ENCODE peak calls at places on chromosomes 13 and 19, in four cellular contexts. One of them, this sample, is unnamed.

GRCh38 chr19:31118292-31118925 is 230.8 kb downstream of the TSHZ3 start:
- DNase-seq in NCI-H2081: no peak
- DNase-seq in nephron progenitor cell: no peak
- DNase-seq in AG09309: no peak
- DNase-seq in this sample: no peak

GRCh38 chr13:80054806-80055205 is 286.1 kb downstream of the SPRY2 start:
- DNase-seq in NCI-H2081: no peak
- DNase-seq in nephron progenitor cell: no peak
- DNase-seq in AG09309: no peak
- DNase-seq in this sample: no peak

GRCh38 chr13:101415358-101416174 is 742 bp downstream of the NALCN start:
- DNase-seq in NCI-H2081: peak; percentile 28
- DNase-seq in nephron progenitor cell: peak; percentile 10
- DNase-seq in AG09309: no peak
- DNase-seq in this sample: no peak

GRCh38 chr13:24299488-24300114 is 9.8 kb upstream of the C1QTNF9 start:
- DNase-seq in NCI-H2081: no peak
- DNase-seq in nephron progenitor cell: no peak
- DNase-seq in AG09309: no peak
- DNase-seq in this sample: no peak

GRCh38 chr19:1469936-1470863 is 8.8 kb downstream of the C19orf25 start:
- DNase-seq in NCI-H2081: peak; percentile 87
- DNase-seq in nephron progenitor cell: peak; percentile 76
- DNase-seq in AG09309: no peak
- DNase-seq in this sample: no peak

GRCh38 chr13:34738251-34739170 is 203.6 kb upstream of the NBEA start:
- DNase-seq in NCI-H2081: peak; percentile 10
- DNase-seq in nephron progenitor cell: no peak
- DNase-seq in AG09309: no peak
- DNase-seq in this sample: no peak

GRCh38 chr13:50400035-50400726 is 384.9 kb downstream of the KCNRG start:
- DNase-seq in NCI-H2081: no peak
- DNase-seq in nephron progenitor cell: no peak
- DNase-seq in AG09309: no peak
- DNase-seq in this sample: no peak

GRCh38 chr19:18651300-18651699 is 14.5 kb downstream of the KLHL26 start:
- DNase-seq in NCI-H2081: no peak
- DNase-seq in nephron progenitor cell: no peak
- DNase-seq in AG09309: no peak
- DNase-seq in this sample: no peak

GRCh38 chr19:40213251-40213793 is 4.9 kb downstream of the TTC9B start:
- DNase-seq in NCI-H2081: no peak
- DNase-seq in nephron progenitor cell: no peak
- DNase-seq in AG09309: no peak
- DNase-seq in this sample: no peak

GRCh38 chr13:34070006-34070405 is 252.1 kb downstream of the RFC3 start:
- DNase-seq in NCI-H2081: no peak
- DNase-seq in nephron progenitor cell: no peak
- DNase-seq in AG09309: no peak
- DNase-seq in this sample: no peak

GRCh38 chr13:113077566-113077952 is 28.0 kb upstream of the F7 start:
- DNase-seq in NCI-H2081: no peak
- DNase-seq in nephron progenitor cell: no peak
- DNase-seq in AG09309: no peak
- DNase-seq in this sample: no peak

GRCh38 chr13:32587774-32588165 is 1.5 kb downstream of the PDS5B start:
- DNase-seq in NCI-H2081: no peak
- DNase-seq in nephron progenitor cell: no peak
- DNase-seq in AG09309: no peak
- DNase-seq in this sample: no peak

GRCh38 chr13:112142401-112142930 is 75.5 kb downstream of the SOX1 start:
- DNase-seq in NCI-H2081: no peak
- DNase-seq in nephron progenitor cell: no peak
- DNase-seq in AG09309: no peak
- DNase-seq in this sample: no peak

GRCh38 chr19:8631425-8631819 is 989 bp downstream of the NFILZ start:
- DNase-seq in NCI-H2081: no peak
- DNase-seq in nephron progenitor cell: peak; percentile 25
- DNase-seq in AG09309: no peak
- DNase-seq in this sample: no peak

GRCh38 chr19:45848922-45849321 is 14.0 kb downstream of the SYMPK start:
- DNase-seq in NCI-H2081: no peak
- DNase-seq in nephron progenitor cell: no peak
- DNase-seq in AG09309: no peak
- DNase-seq in this sample: no peak

This sample was measured in vagina.